ENCODE peak calls at places on chromosomes 13 and 19, in seven cellular contexts. S is mammary epithelial cell; J is ureter; F is activated CD4-positive, alpha-beta T cell treated with anti-CD3 and anti-CD28 coated beads, Interleukin-2, amount 10 ng/mL, durations not matched to agents 7 days and 5 days; L is CD8-positive, alpha-beta memory T cell; Z is tibial artery; D is IMR-90. Y is an unnamed sample.

GRCh38 chr19:4007836-4008539 is 452 bp downstream of the PIAS4 start:
- DNase-seq in S (no peak), J (no peak), F (peak), L (no peak), Z (no peak), D (no peak), Y (peak)

GRCh38 chr19:44762033-44762432 is 13.5 kb downstream of the BCL3 start:
- DNase-seq in S (no peak), J (no peak), F (no peak), L (no peak), Z (no peak), D (no peak), Y (no peak)

GRCh38 chr13:106038752-106039151 is 496.7 kb downstream of the EFNB2 start:
- DNase-seq in S (peak), J (no peak), F (no peak), L (no peak), Z (no peak), D (peak), Y (peak)

GRCh38 chr13:34086281-34086680 is 268.3 kb downstream of the RFC3 start:
- DNase-seq in S (no peak), J (no peak), F (no peak), L (no peak), Z (no peak), D (no peak), Y (no peak)

GRCh38 chr19:16442386-16443276 is 29.1 kb downstream of the EPS15L1 start:
- DNase-seq in S (no peak), J (no peak), F (no peak), L (no peak), Z (no peak), D (no peak), Y (no peak)

GRCh38 chr13:100789481-100789880 is 114.9 kb upstream of the TMTC4 start:
- DNase-seq in S (peak), J (no peak), F (no peak), L (no peak), Z (no peak), D (no peak), Y (no peak)

GRCh38 chr19:34678085-34678412 is 571 bp downstream of the ZNF302 start:
- DNase-seq in S (no peak), J (no peak), F (no peak), L (no peak), Z (no peak), D (no peak), Y (no peak)

GRCh38 chr13:80881495-80882482 is 540.9 kb upstream of the SPRY2 start:
- DNase-seq in S (peak), J (no peak), F (no peak), L (no peak), Z (no peak), D (no peak), Y (no peak)

GRCh38 chr19:51372649-51373504 is at the start of gene NKG7:
- DNase-seq in S (no peak), J (no peak), F (peak), L (peak), Z (no peak), D (no peak), Y (no peak)

GRCh38 chr13:77429320-77430142 is 102.6 kb upstream of the MYCBP2 start:
- DNase-seq in S (peak), J (no peak), F (no peak), L (no peak), Z (no peak), D (no peak), Y (peak)

GRCh38 chr13:46354143-46355087 is 32.6 kb downstream of the RUBCNL start:
- DNase-seq in S (peak), J (no peak), F (peak), L (no peak), Z (no peak), D (peak), Y (peak)

GRCh38 chr19:48006762-48007161 is 12.3 kb downstream of the ELSPBP1 start:
- DNase-seq in S (no peak), J (no peak), F (no peak), L (no peak), Z (no peak), D (no peak), Y (no peak)

GRCh38 chr13:30581582-30581981 is 36.1 kb upstream of the USPL1 start:
- DNase-seq in S (no peak), J (no peak), F (peak), L (no peak), Z (no peak), D (peak), Y (peak)

GRCh38 chr19:10899171-10899653 is 27.9 kb downstream of the CARM1 start:
- DNase-seq in S (peak), J (no peak), F (no peak), L (no peak), Z (no peak), D (no peak), Y (no peak)